ENCODE peak calls at places on chromosomes 6 and 20, in seven cellular contexts. V is sigmoid colon; A is neuronal stem cell; K is A673; L is A549; Q is naive thymus-derived CD4-positive, alpha-beta T cell; I is adipocyte. C is an unnamed sample. For H3K4me1, the result is how much of the 10 kb centered on the place peaks cover.

GRCh38 chr6:28770732-28771131 is 153.1 kb downstream of the TRIM27 start:
- DNase-seq in Q (no peak), K (no peak), I (no peak), L (no peak), V (no peak), A (no peak), C (no peak)

GRCh38 chr6:149896491-149896890 is 1.4 kb downstream of the RAET1E start:
- DNase-seq in V (no peak), A (no peak), I (peak), Q (no peak), L (no peak), K (peak), C (no peak)

GRCh38 chr20:44956410-44956809 is 3.8 kb downstream of the TOMM34 start:
- DNase-seq in Q (no peak), L (no peak), I (no peak), A (no peak), V (no peak), K (no peak), C (no peak)

GRCh38 chr6:37298958-37299357 is 41.0 kb upstream of the TMEM217 start:
- DNase-seq in L (no peak), A (no peak), Q (no peak), K (no peak), V (no peak), I (no peak), C (no peak)

GRCh38 chr6:49430187-49430586 is 32.9 kb downstream of the MMUT start:
- DNase-seq in K (no peak), V (no peak), I (peak), Q (no peak), L (no peak), A (no peak), C (no peak)

GRCh38 chr6:13836170-13836569 is 21.8 kb upstream of the MCUR1 start:
- DNase-seq in L (no peak), Q (no peak), I (no peak), V (no peak), A (no peak), K (no peak), C (no peak)

GRCh38 chr20:58389324-58389967 is 417 bp downstream of the VAPB start:
- DNase-seq in Q (no peak), K (peak), V (peak), I (peak), L (no peak), A (no peak), C (no peak)

GRCh38 chr6:28220164-28221133 is 4.6 kb upstream of the ZSCAN9 start:
- DNase-seq in I (no peak), K (no peak), Q (no peak), V (no peak), A (no peak), L (no peak), C (no peak)

GRCh38 chr6:169495601-169496000 is 206.2 kb downstream of the WDR27 start:
- DNase-seq in K (no peak), L (no peak), I (peak), Q (no peak), V (no peak), A (no peak), C (no peak)

GRCh38 chr6:70108230-70108629 is 194.7 kb downstream of the COL9A1 start:
- DNase-seq in A (peak), V (no peak), Q (peak), I (peak), L (peak), K (peak), C (no peak)

GRCh38 chr20:62880935-62881661 is 19.5 kb upstream of the TCFL5 start:
- DNase-seq in I (no peak), A (no peak), Q (no peak), K (no peak), V (no peak), L (no peak), C (no peak)

GRCh38 chr6:11412011-11412424 is 125.5 kb upstream of the TMEM170B start:
- DNase-seq in L (no peak), I (peak), Q (no peak), A (no peak), V (no peak), K (peak), C (no peak)

GRCh38 chr6:328184-328670 is 35.9 kb downstream of the DUSP22 start:
- DNase-seq in L (no peak), K (peak), I (peak), Q (no peak), A (no peak), V (peak), C (no peak)

GRCh38 chr20:35615667-35616464 is at the start of gene SPAG4:
- DNase-seq in Q (peak), L (peak), I (peak), K (no peak), V (peak), A (peak), C (peak)
- H3K4me1 ChIP-seq in Q (under half), L (under half), I (under half), K (under half), V (under half), A (under half), C (under half)

GRCh38 chr6:56759521-56759920 is 116.8 kb upstream of the DST start:
- DNase-seq in A (peak), I (no peak), L (no peak), V (no peak), K (peak), Q (no peak), C (no peak)

GRCh38 chr6:56758120-56758519 is 115.4 kb upstream of the DST start:
- DNase-seq in Q (no peak), K (no peak), I (peak), V (no peak), A (no peak), L (no peak), C (no peak)

GRCh38 chr6:56758553-56758952 is 115.9 kb upstream of the DST start:
- DNase-seq in A (no peak), L (no peak), V (no peak), I (no peak), K (no peak), Q (no peak), C (no peak)

GRCh38 chr6:56757585-56757984 is 114.9 kb upstream of the DST start:
- DNase-seq in Q (no peak), V (peak), A (no peak), I (no peak), L (no peak), K (peak), C (no peak)

GRCh38 chr6:56760842-56761241 is 118.2 kb upstream of the DST start:
- DNase-seq in V (no peak), L (no peak), A (no peak), Q (no peak), I (no peak), K (no peak), C (no peak)
- H3K4me1 ChIP-seq in V (half or more), L (half or more), A (under half), Q (under half), I (under half), K (under half), C (under half)

DNA sequence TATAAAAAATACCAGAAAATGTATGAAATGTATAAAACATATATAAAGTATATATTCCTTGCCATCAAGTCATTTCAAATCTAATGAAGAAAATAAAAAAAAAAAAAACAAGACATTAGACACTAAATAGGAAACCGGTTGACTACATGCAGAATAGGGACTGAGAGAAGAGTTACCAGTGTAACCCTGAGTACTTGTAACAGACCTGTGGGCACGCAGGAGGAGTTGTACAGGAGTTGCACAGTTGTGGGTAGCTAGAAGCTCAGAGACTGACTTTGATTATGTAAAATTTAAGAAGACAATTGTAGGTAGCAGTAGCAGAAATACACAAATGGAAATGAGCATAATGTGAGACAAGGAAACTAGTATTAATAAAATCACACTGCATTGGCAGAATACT is 112.4 kb upstream of the DST start:
- DNase-seq in A (no peak), V (no peak), I (no peak), K (no peak), Q (no peak), L (no peak), C (no peak)
- H3K4me1 ChIP-seq in A (under half), V (half or more), I (half or more), K (under half), Q (under half), L (half or more), C (under half)

GRCh38 chr6:41732601-41733348 is 2.6 kb downstream of the TFEB start:
- DNase-seq in K (no peak), I (peak), V (no peak), Q (peak), A (no peak), L (no peak), C (peak)
- H3K4me1 ChIP-seq in K (under half), I (under half), V (half or more), Q (under half), A (under half), L (under half), C (under half)

DNA sequence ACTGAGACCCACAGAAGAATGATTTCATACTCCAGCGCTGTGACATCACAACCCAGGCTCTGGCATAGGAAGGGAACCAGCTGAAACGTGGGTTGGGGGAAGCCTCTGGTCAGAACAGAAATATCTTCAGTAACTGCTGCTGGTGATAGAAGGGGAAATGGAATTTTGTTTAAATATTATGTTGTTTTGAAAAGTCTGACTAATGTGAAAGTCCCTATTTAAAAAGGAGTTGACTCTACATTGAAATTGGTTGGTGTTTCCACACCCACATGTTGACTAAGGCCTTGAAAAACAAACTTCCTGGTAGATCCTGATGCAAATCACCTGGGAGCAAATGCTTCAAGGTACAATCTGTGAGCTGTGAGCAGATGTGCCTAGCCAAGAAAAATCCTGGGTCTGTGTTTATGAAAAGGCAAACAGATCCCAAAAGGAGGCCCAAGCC is 24.5 kb upstream of the TCP11 start:
- DNase-seq in V (no peak), K (no peak), I (no peak), Q (no peak), A (no peak), L (no peak), C (no peak)
- H3K4me1 ChIP-seq in V (under half), K (under half), I (half or more), Q (under half), A (under half), L (under half), C (under half)

GRCh38 chr6:53335224-53335994 is 13.3 kb downstream of the ELOVL5 start:
- DNase-seq in Q (peak), V (no peak), A (no peak), K (no peak), I (no peak), L (no peak), C (peak)
- H3K4me1 ChIP-seq in Q (half or more), V (under half), A (under half), K (under half), I (under half), L (under half), C (half or more)

GRCh38 chr20:10554285-10554684 is 119.2 kb downstream of the SLX4IP start:
- DNase-seq in K (no peak), L (no peak), A (no peak), I (no peak), Q (no peak), V (no peak), C (no peak)
- H3K4me1 ChIP-seq in K (under half), L (half or more), A (under half), I (under half), Q (under half), V (under half), C (under half)

DNA sequence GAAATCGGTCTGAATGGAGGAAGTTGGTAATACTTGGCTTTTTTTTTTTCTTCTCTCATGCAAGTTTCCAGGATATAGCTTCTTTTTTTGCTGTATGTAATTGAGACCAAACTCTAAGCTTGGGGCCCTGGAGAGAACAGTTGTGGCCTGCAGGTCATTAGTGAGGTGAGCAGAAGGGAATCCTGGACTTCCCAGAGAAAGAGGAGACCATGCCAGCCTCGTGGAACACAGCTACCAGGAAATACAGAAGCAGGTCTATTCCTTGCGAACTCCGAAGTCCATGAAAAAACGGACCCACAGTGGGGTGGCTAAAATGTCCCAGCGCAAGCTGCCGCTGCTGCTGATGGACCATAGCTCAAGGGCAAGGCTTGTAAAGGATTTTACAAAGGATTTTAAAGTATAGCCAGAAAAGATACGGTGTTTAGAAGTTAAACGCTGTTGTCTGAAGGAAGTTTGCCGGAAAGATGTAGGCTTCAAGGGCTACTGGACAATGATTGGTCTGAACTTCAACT is 374.7 kb downstream of the UTRN start:
- DNase-seq in Q (no peak), L (no peak), A (no peak), K (no peak), I (no peak), V (no peak), C (no peak)
- H3K4me1 ChIP-seq in Q (under half), L (half or more), A (under half), K (half or more), I (under half), V (under half), C (under half)

GRCh38 chr6:142868917-142869316 is 76.1 kb downstream of the HIVEP2 start:
- DNase-seq in K (peak), I (peak), V (no peak), L (no peak), Q (no peak), A (no peak), C (no peak)

GRCh38 chr6:142861711-142862110 is 83.3 kb downstream of the HIVEP2 start:
- DNase-seq in K (no peak), A (no peak), L (no peak), V (no peak), I (no peak), Q (no peak), C (no peak)

GRCh38 chr6:142867988-142868818 is 76.8 kb downstream of the HIVEP2 start:
- DNase-seq in I (no peak), Q (no peak), V (no peak), L (no peak), K (no peak), A (no peak), C (no peak)

GRCh38 chr6:142867355-142867801 is 77.6 kb downstream of the HIVEP2 start:
- DNase-seq in K (no peak), I (peak), Q (no peak), A (no peak), V (no peak), L (no peak), C (no peak)

DNA sequence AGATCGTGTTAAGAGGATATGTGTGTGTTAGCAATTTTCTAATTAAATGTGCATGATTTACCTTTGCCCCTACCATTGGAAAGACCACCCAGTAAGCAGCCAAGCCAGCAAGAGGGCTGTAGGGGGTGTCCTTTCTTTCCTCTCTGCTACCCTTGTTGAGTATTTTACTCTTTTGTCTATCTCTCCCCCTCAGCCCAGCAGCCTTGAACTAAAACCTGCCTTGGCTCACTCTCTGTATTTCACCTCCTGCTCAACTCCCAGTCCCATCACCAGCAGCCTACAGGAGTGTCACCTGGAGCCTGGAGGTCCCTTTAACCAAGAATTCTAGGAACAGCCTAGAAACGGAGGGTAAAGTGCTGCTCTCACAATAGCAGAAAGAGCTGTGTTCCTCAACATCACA is 81.0 kb downstream of the HIVEP2 start:
- DNase-seq in I (no peak), L (no peak), A (no peak), K (no peak), Q (no peak), V (no peak), C (no peak)
- H3K4me1 ChIP-seq in I (under half), L (under half), A (under half), K (under half), Q (half or more), V (under half), C (half or more)